ENCODE peak calls at places on chromosomes 6 and 20, in four cellular contexts. W is HepG2, S is K562, F is GM12878. C is an unnamed sample.

GRCh38 chr20:36313476-36313875 is 7.3 kb downstream of the DLGAP4 start:
- DNase-seq in W (no peak), S (no peak), F (no peak), C (no peak)

GRCh38 chr6:150634641-150635292 is 35.1 kb downstream of the PLEKHG1 start:
- DNase-seq in W (no peak), S (no peak), F (no peak), C (no peak)

GRCh38 chr6:90369024-90369519 is 72.4 kb upstream of the BACH2 start:
- DNase-seq in W (peak; percentile 20), S (peak; percentile 83), F (peak; percentile 90), C (peak; percentile 55)

GRCh38 chr6:155493694-155494143 is 38.1 kb upstream of the NOX3 start:
- DNase-seq in W (peak; percentile 91), S (no peak), F (peak; percentile 56), C (no peak)

GRCh38 chr6:123925360-123925759 is 121.7 kb downstream of the NKAIN2 start:
- DNase-seq in W (no peak), S (no peak), F (peak; percentile 47), C (no peak)

GRCh38 chr6:146901940-146902816 is 302.0 kb upstream of the STXBP5 start:
- DNase-seq in W (peak; percentile 10), S (no peak), F (no peak), C (no peak)

GRCh38 chr6:42316390-42316970 is 98.8 kb upstream of the MRPS10 start:
- DNase-seq in W (no peak), S (no peak), F (peak; percentile 12), C (no peak)

GRCh38 chr6:26196846-26197683 is 109.8 kb downstream of the HFE start:
- DNase-seq in W (peak; percentile 93), S (peak; percentile 91), F (peak; percentile 99), C (no peak)

GRCh38 chr20:59770851-59771250 is 162.6 kb downstream of the SYCP2 start:
- DNase-seq in W (no peak), S (no peak), F (no peak), C (no peak)

GRCh38 chr6:95545691-95546090 is 31.6 kb upstream of the MANEA start:
- DNase-seq in W (no peak), S (no peak), F (no peak), C (no peak)

GRCh38 chr20:21607971-21608735 is 94.3 kb upstream of the NKX2-2 start:
- DNase-seq in W (no peak), S (no peak), F (no peak), C (no peak)

GRCh38 chr6:105452924-105453756 is 50.3 kb upstream of the PREP start:
- DNase-seq in W (no peak), S (no peak), F (peak; percentile 54), C (no peak)

GRCh38 chr6:145483191-145483996 is 251.9 kb downstream of the EPM2A start:
- DNase-seq in W (peak; percentile 52), S (no peak), F (no peak), C (no peak)

GRCh38 chr6:135087803-135088202 is 33.2 kb upstream of the HBS1L start:
- DNase-seq in W (no peak), S (no peak), F (no peak), C (no peak)

GRCh38 chr6:13375360-13375878 is 47.1 kb upstream of the TBC1D7 start:
- DNase-seq in W (no peak), S (no peak), F (peak; percentile 95), C (no peak)

GRCh38 chr6:20033697-20034407 is 178.4 kb downstream of the MBOAT1 start:
- DNase-seq in W (no peak), S (no peak), F (no peak), C (no peak)

GRCh38 chr20:2946988-2947961 is 74.0 kb downstream of the PTPRA start:
- DNase-seq in W (peak; percentile 100), S (peak; percentile 72), F (no peak), C (peak; percentile 65)

GRCh38 chr6:89260832-89261231 is 43.7 kb upstream of the GABRR1 start:
- DNase-seq in W (peak; percentile 21), S (peak; percentile 64), F (no peak), C (peak; percentile 17)
- TF ChIP-seq TARDBP in W (no peak), S (no peak), F (no peak), C (no peak)

GRCh38 chr6:45003961-45004360 is 324.2 kb upstream of the RUNX2 start:
- DNase-seq in W (no peak), S (no peak), F (no peak), C (no peak)

GRCh38 chr6:45000833-45001232 is 327.3 kb upstream of the RUNX2 start:
- DNase-seq in W (no peak), S (no peak), F (no peak), C (no peak)

GRCh38 chr6:45003400-45003799 is 324.7 kb upstream of the RUNX2 start:
- DNase-seq in W (peak; percentile 28), S (no peak), F (no peak), C (no peak)

GRCh38 chr6:45002390-45002789 is 325.7 kb upstream of the RUNX2 start:
- DNase-seq in W (no peak), S (no peak), F (no peak), C (no peak)

DNA sequence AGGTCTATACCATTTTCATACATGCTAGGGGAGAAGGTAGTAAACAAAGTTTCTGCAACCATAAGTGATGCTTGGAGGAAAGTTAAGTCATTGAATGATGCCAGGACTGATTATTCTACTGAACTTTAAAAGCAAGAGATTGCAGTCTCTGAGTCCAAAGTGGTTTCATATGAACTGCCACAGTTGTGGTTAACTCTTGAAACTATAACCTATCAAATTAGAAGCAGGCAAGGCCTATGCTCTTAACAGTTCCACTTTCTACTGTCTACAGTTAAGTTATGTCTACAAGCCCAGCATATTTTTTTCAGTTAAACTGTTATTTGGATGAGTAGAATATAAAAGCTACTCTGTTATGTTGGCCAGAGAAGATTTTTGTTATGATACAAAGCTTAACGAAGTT is 326.5 kb upstream of the RUNX2 start:
- DNase-seq in W (no peak), S (no peak), F (peak; percentile 52), C (no peak)
- TF ChIP-seq FOXM1 in W (no peak), S (no peak), F (no peak), C (no peak)

DNA sequence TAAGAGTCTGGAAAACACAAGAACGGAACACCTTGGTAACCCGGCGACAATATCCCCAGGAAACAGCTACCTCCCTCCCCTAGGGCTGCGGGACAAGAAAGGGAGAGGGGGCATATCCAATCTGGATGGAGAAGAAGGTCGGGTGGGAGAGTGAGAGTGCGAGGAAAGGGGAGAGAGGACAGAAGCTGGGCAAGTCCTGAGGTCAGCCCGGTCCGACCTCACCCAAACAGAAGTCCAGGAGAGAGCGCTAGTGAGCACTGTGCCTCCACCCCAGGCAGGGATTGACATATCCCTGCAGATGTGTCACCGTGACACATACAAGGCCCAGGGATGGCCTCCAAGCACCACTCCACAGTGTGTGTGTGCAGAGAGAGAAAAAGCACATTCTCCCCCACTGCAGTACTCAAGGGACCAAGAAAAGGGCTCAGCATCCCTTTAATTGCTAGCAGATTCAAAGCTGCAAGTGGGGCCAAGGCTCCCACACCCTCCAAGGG is 3.3 kb downstream of the PXDC1 start:
- DNase-seq in W (peak; percentile 85), S (peak; percentile 87), F (no peak), C (peak; percentile 68)
- TF ChIP-seq TARDBP in W (peak; percentile 57), S (no peak), F (no peak), C (no peak)

GRCh38 chr6:70838907-70839285 is 118.0 kb downstream of the B3GAT2 start:
- DNase-seq in W (peak; percentile 8), S (no peak), F (no peak), C (no peak)
- TF ChIP-seq FOXM1 in W (no peak), S (no peak), F (no peak), C (no peak)

DNA sequence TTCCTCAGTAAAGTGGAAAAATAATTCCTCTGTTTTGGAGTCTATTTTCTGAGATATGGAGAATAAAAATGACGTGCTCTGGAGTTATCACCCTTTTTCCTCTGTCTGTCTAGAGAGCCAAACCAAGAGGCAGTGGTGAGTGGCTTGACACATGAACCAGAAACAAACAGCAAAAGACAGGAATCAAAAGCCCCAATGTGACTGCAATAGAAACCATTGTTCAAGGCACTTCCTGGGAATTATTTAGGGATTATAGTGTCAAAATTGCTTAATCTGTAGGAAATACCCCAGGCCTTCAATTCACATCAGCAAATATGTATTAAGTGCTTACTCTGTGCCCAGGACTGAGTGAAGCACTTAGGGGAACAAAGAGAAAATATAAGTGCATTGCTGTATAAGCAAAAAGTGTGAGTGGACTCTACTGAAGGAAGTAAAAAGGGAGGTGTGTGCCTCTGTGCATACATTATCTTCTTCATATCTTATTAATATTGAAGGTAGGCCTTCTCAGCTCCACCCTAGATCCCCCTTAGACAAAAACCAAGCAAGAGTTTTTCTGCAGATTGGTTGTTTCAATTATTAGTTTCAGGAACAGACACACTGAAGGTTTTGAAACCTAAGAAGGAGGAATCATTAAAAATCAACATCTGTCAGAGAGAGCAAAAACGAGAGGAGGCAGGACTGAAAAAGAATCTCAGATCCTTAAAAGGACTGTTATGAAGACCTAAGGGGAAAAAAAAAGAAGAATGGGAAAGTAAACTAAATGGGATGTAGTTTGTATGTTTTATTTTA is 560.6 kb upstream of the JAG1 start:
- DNase-seq in W (no peak), S (no peak), F (peak; percentile 34), C (no peak)
- TF ChIP-seq TARDBP in W (no peak), S (no peak), F (no peak), C (no peak)

DNA sequence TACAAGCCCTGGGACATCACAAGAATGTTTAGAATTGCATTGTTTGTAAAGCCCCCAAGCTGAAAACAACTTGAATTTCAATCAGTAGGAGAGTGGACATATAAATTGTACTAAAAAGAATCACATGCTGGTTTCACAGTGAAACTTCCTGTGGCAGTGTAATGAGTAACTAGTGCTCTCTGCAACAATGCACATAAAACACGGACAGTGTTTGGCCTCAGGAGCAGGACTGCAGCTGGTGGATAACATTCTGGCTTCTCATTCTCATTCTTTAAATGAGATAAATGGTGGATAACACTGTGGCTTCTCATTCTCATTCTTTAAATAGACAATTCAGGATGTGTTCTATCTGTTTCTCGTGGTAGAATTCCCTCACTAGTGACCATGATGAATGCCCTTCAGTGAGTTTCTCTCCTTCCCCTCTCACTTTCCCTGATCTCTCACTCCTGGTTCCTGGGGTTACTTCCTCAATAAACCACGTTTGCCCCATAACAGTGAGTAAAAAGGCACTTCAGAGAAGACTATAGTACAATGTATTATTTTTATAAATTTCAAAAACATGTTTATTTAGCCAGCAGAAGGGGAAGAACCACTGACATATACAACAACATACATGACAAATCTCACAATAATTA is 59.9 kb downstream of the SLC22A2 start:
- DNase-seq in W (peak; percentile 14), S (no peak), F (no peak), C (no peak)
- TF ChIP-seq FOXM1 in W (no peak), S (no peak), F (no peak), C (no peak)

GRCh38 chr6:37054580-37054979 is 49.1 kb downstream of the FGD2 start:
- DNase-seq in W (no peak), S (no peak), F (no peak), C (no peak)

GRCh38 chr6:37052027-37052628 is 46.7 kb downstream of the FGD2 start:
- DNase-seq in W (peak; percentile 48), S (peak; percentile 69), F (no peak), C (no peak)

GRCh38 chr6:37051138-37052026 is 45.9 kb downstream of the FGD2 start:
- DNase-seq in W (peak; percentile 70), S (peak; percentile 86), F (peak; percentile 59), C (peak; percentile 81)

GRCh38 chr6:37054171-37054570 is 48.7 kb downstream of the FGD2 start:
- DNase-seq in W (no peak), S (no peak), F (no peak), C (no peak)

DNA sequence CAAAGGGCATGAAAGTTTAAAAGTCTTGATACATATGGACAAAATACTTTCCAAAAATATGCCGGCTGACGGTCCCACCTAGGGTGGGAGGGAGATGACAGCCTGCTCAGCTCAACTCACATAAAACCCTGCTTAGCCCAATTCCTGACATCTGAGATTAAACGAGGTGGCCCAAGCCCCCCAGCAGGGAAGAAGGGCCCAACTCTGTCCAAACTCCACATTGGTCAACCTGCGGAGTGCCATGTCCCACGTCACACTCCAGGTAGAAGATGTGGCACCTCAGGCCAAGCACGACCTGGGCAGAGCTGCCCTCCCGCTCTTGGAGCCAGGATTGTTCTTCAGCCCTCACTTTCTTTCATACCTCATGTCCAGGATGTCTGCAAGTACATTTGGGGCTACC is 48.2 kb downstream of the FGD2 start:
- DNase-seq in W (no peak), S (no peak), F (no peak), C (no peak)
- TF ChIP-seq TARDBP in W (no peak), S (no peak), F (no peak), C (no peak)

C was measured in HEK293T.